ENCODE peak calls at places on chromosomes 13 and 19, in nine cellular contexts. I, Y, G, J, K, M, B, H and Q are unnamed samples.

GRCh38 chr13:110306960-110307696 is at the start of the genes COL4A1 and COL4A2:
- DNase-seq in I (peak; percentile 12), Y (no peak), G (no peak), J (peak; percentile 90), K (no peak), M (no peak), B (no peak), H (peak; percentile 77), Q (no peak)

GRCh38 chr19:8069116-8069973 is 16.8 kb downstream of the CCL25 start:
- DNase-seq in I (peak; percentile 16), Y (no peak), G (no peak), J (no peak), K (peak; percentile 97), M (peak; percentile 28), B (no peak), H (no peak), Q (peak; percentile 34)

GRCh38 chr19:18231775-18232174 is 5.5 kb upstream of the PDE4C start:
- DNase-seq in I (no peak), Y (no peak), G (no peak), J (no peak), K (no peak), M (no peak), B (no peak), H (no peak), Q (peak; percentile 78)

GRCh38 chr13:99367663-99368448 is 60.7 kb upstream of the GPR183 start:
- DNase-seq in I (no peak), Y (no peak), G (no peak), J (no peak), K (no peak), M (no peak), B (no peak), H (no peak), Q (no peak)

GRCh38 chr13:48831248-48831647 is 144.5 kb upstream of the FNDC3A start:
- DNase-seq in I (no peak), Y (no peak), G (no peak), J (no peak), K (no peak), M (no peak), B (no peak), H (peak; percentile 8), Q (no peak)

GRCh38 chr19:55390461-55390880 is 4.7 kb downstream of the RPL28 start:
- DNase-seq in I (no peak), Y (no peak), G (no peak), J (no peak), K (no peak), M (no peak), B (no peak), H (peak; percentile 53), Q (no peak)

GRCh38 chr19:39671739-39672363 is 16.1 kb downstream of the LGALS16 start:
- DNase-seq in I (peak; percentile 42), Y (peak; percentile 46), G (no peak), J (no peak), K (peak; percentile 69), M (peak; percentile 30), B (no peak), H (peak; percentile 63), Q (peak; percentile 58)

GRCh38 chr19:39740395-39740794 is 2.6 kb upstream of the CLC start:
- DNase-seq in I (no peak), Y (no peak), G (no peak), J (no peak), K (no peak), M (peak; percentile 4), B (no peak), H (no peak), Q (no peak)

GRCh38 chr13:113043001-113043630 is 62.5 kb upstream of the F7 start:
- DNase-seq in I (no peak), Y (no peak), G (no peak), J (peak; percentile 26), K (no peak), M (no peak), B (no peak), H (no peak), Q (no peak)

GRCh38 chr13:41588899-41589298 is 131.5 kb downstream of the RGCC start:
- DNase-seq in I (no peak), Y (no peak), G (no peak), J (no peak), K (no peak), M (peak; percentile 18), B (no peak), H (peak; percentile 96), Q (no peak)

GRCh38 chr19:13010038-13010991 is 15.0 kb downstream of the NFIX start:
- DNase-seq in I (no peak), Y (no peak), G (no peak), J (peak; percentile 77), K (no peak), M (no peak), B (no peak), H (no peak), Q (peak; percentile 61)

GRCh38 chr19:11736696-11737095 is 2.0 kb downstream of the ZNF823 start:
- DNase-seq in I (no peak), Y (no peak), G (peak; percentile 8), J (peak; percentile 54), K (no peak), M (peak; percentile 20), B (no peak), H (peak; percentile 64), Q (no peak)

GRCh38 chr13:32314968-32315254 is 252 bp downstream of the ZAR1L start:
- DNase-seq in I (peak; percentile 23), Y (peak; percentile 71), G (peak; percentile 10), J (no peak), K (peak; percentile 38), M (peak; percentile 65), B (peak; percentile 37), H (peak; percentile 70), Q (peak; percentile 41)

GRCh38 chr19:54133312-54133956 is 4.1 kb upstream of the CNOT3 start:
- DNase-seq in I (no peak), Y (no peak), G (no peak), J (no peak), K (peak; percentile 30), M (no peak), B (no peak), H (peak; percentile 10), Q (no peak)

GRCh38 chr19:54430306-54431254 is 15.3 kb downstream of the TTYH1 start:
- DNase-seq in I (peak; percentile 82), Y (no peak), G (no peak), J (peak; percentile 83), K (no peak), M (peak; percentile 66), B (peak; percentile 22), H (peak; percentile 17), Q (peak; percentile 71)

GRCh38 chr19:3045885-3046603 is 16.3 kb downstream of the TLE5 start:
- DNase-seq in I (no peak), Y (no peak), G (no peak), J (no peak), K (no peak), M (no peak), B (no peak), H (no peak), Q (no peak)

GRCh38 chr13:23899555-23899954 is 2.3 kb upstream of the C1QTNF9B start:
- DNase-seq in I (peak; percentile 63), Y (peak; percentile 18), G (no peak), J (no peak), K (no peak), M (peak; percentile 24), B (no peak), H (peak; percentile 61), Q (peak; percentile 27)